ENCODE peak calls at places on chromosome 2, in nine cellular contexts. One of them, this sample, is unnamed.

GRCh38 chr2:236613607-236614006 is 44.0 kb downstream of the ACKR3 start:
- DNase-seq in BE2C: no peak
- DNase-seq in left ventricle myocardium inferior: no peak
- DNase-seq in K562: no peak
- DNase-seq in psoas muscle: no peak
- DNase-seq in adipocyte: no peak
- DNase-seq in neuronal stem cell: no peak
- DNase-seq in neural progenitor cell: no peak
- DNase-seq in body of pancreas: no peak
- DNase-seq in this sample: no peak

GRCh38 chr2:230868151-230868946 is 3.6 kb downstream of the ITM2C start:
- DNase-seq in BE2C: peak; percentile 43
- DNase-seq in left ventricle myocardium inferior: no peak
- DNase-seq in K562: no peak
- DNase-seq in psoas muscle: no peak
- DNase-seq in adipocyte: no peak
- DNase-seq in neuronal stem cell: no peak
- DNase-seq in neural progenitor cell: peak; percentile 48
- DNase-seq in body of pancreas: no peak
- DNase-seq in this sample: no peak

GRCh38 chr2:20443276-20443920 is 3.5 kb upstream of the RHOB start:
- DNase-seq in BE2C: no peak
- DNase-seq in left ventricle myocardium inferior: no peak
- DNase-seq in K562: peak; percentile 34
- DNase-seq in psoas muscle: no peak
- DNase-seq in adipocyte: peak; percentile 82
- DNase-seq in neuronal stem cell: peak; percentile 44
- DNase-seq in neural progenitor cell: peak; percentile 63
- DNase-seq in body of pancreas: peak; percentile 82
- DNase-seq in this sample: peak; percentile 61

GRCh38 chr2:96977631-96978195 is 8.7 kb downstream of the FAM178B start:
- DNase-seq in BE2C: no peak
- DNase-seq in left ventricle myocardium inferior: no peak
- DNase-seq in K562: no peak
- DNase-seq in psoas muscle: no peak
- DNase-seq in adipocyte: peak; percentile 48
- DNase-seq in neuronal stem cell: no peak
- DNase-seq in neural progenitor cell: peak; percentile 24
- DNase-seq in body of pancreas: no peak
- DNase-seq in this sample: no peak

GRCh38 chr2:197889041-197889440 is 84.6 kb downstream of the PLCL1 start:
- DNase-seq in BE2C: no peak
- DNase-seq in left ventricle myocardium inferior: no peak
- DNase-seq in K562: peak; percentile 50
- DNase-seq in psoas muscle: no peak
- DNase-seq in adipocyte: peak; percentile 75
- DNase-seq in neuronal stem cell: no peak
- DNase-seq in neural progenitor cell: peak; percentile 49
- DNase-seq in body of pancreas: peak; percentile 33
- DNase-seq in this sample: no peak

GRCh38 chr2:39216495-39217191 is 27.1 kb downstream of the CDKL4 start:
- DNase-seq in BE2C: no peak
- DNase-seq in left ventricle myocardium inferior: no peak
- DNase-seq in K562: no peak
- DNase-seq in psoas muscle: no peak
- DNase-seq in adipocyte: no peak
- DNase-seq in neuronal stem cell: no peak
- DNase-seq in neural progenitor cell: no peak
- DNase-seq in body of pancreas: peak; percentile 12
- DNase-seq in this sample: peak; percentile 67

GRCh38 chr2:105734762-105735538 is 9.8 kb upstream of the NCK2 start:
- DNase-seq in BE2C: no peak
- DNase-seq in left ventricle myocardium inferior: no peak
- DNase-seq in K562: no peak
- DNase-seq in psoas muscle: no peak
- DNase-seq in adipocyte: peak; percentile 12
- DNase-seq in neuronal stem cell: no peak
- DNase-seq in neural progenitor cell: no peak
- DNase-seq in body of pancreas: no peak
- DNase-seq in this sample: no peak

GRCh38 chr2:227038550-227039189 is 125.3 kb downstream of the COL4A4 start:
- DNase-seq in BE2C: no peak
- DNase-seq in left ventricle myocardium inferior: no peak
- DNase-seq in K562: no peak
- DNase-seq in psoas muscle: no peak
- DNase-seq in adipocyte: no peak
- DNase-seq in neuronal stem cell: no peak
- DNase-seq in neural progenitor cell: no peak
- DNase-seq in body of pancreas: peak; percentile 25
- DNase-seq in this sample: peak; percentile 3

GRCh38 chr2:75047189-75047812 is 88.9 kb downstream of the POLE4 start:
- DNase-seq in BE2C: no peak
- DNase-seq in left ventricle myocardium inferior: no peak
- DNase-seq in K562: no peak
- DNase-seq in psoas muscle: no peak
- DNase-seq in adipocyte: peak; percentile 49
- DNase-seq in neuronal stem cell: no peak
- DNase-seq in neural progenitor cell: no peak
- DNase-seq in body of pancreas: no peak
- DNase-seq in this sample: no peak

GRCh38 chr2:163888591-163888990 is 152.8 kb upstream of the FIGN start:
- DNase-seq in BE2C: no peak
- DNase-seq in left ventricle myocardium inferior: no peak
- DNase-seq in K562: no peak
- DNase-seq in psoas muscle: no peak
- DNase-seq in adipocyte: no peak
- DNase-seq in neuronal stem cell: no peak
- DNase-seq in neural progenitor cell: no peak
- DNase-seq in body of pancreas: no peak
- DNase-seq in this sample: no peak

GRCh38 chr2:160305081-160305750 is 105.1 kb upstream of the ITGB6 start:
- DNase-seq in BE2C: no peak
- DNase-seq in left ventricle myocardium inferior: no peak
- DNase-seq in K562: no peak
- DNase-seq in psoas muscle: no peak
- DNase-seq in adipocyte: peak; percentile 54
- DNase-seq in neuronal stem cell: no peak
- DNase-seq in neural progenitor cell: no peak
- DNase-seq in body of pancreas: no peak
- DNase-seq in this sample: no peak

GRCh38 chr2:24469148-24469547 is 21.9 kb upstream of the NCOA1 start:
- DNase-seq in BE2C: no peak
- DNase-seq in left ventricle myocardium inferior: no peak
- DNase-seq in K562: no peak
- DNase-seq in psoas muscle: no peak
- DNase-seq in adipocyte: no peak
- DNase-seq in neuronal stem cell: no peak
- DNase-seq in neural progenitor cell: no peak
- DNase-seq in body of pancreas: no peak
- DNase-seq in this sample: no peak

GRCh38 chr2:45248214-45248613 is 239.0 kb upstream of the SIX2 start:
- DNase-seq in BE2C: no peak
- DNase-seq in left ventricle myocardium inferior: no peak
- DNase-seq in K562: no peak
- DNase-seq in psoas muscle: no peak
- DNase-seq in adipocyte: no peak
- DNase-seq in neuronal stem cell: no peak
- DNase-seq in neural progenitor cell: no peak
- DNase-seq in body of pancreas: no peak
- DNase-seq in this sample: no peak

GRCh38 chr2:225428360-225428759 is 28.9 kb downstream of the NYAP2 start:
- DNase-seq in BE2C: no peak
- DNase-seq in left ventricle myocardium inferior: no peak
- DNase-seq in K562: no peak
- DNase-seq in psoas muscle: no peak
- DNase-seq in adipocyte: no peak
- DNase-seq in neuronal stem cell: no peak
- DNase-seq in neural progenitor cell: no peak
- DNase-seq in body of pancreas: no peak
- DNase-seq in this sample: no peak

GRCh38 chr2:216490061-216490460 is 8.6 kb upstream of the RPL37A start:
- DNase-seq in BE2C: no peak
- DNase-seq in left ventricle myocardium inferior: no peak
- DNase-seq in K562: no peak
- DNase-seq in psoas muscle: no peak
- DNase-seq in adipocyte: peak; percentile 79
- DNase-seq in neuronal stem cell: no peak
- DNase-seq in neural progenitor cell: no peak
- DNase-seq in body of pancreas: no peak
- DNase-seq in this sample: no peak

GRCh38 chr2:177772529-177772928 is 300.0 kb downstream of the PDE11A start:
- DNase-seq in BE2C: peak; percentile 10
- DNase-seq in left ventricle myocardium inferior: no peak
- DNase-seq in K562: peak; percentile 25
- DNase-seq in psoas muscle: no peak
- DNase-seq in adipocyte: peak; percentile 71
- DNase-seq in neuronal stem cell: no peak
- DNase-seq in neural progenitor cell: peak; percentile 39
- DNase-seq in body of pancreas: no peak
- DNase-seq in this sample: peak; percentile 33

GRCh38 chr2:171411791-171412483 is 21.9 kb downstream of the METTL8 start:
- DNase-seq in BE2C: no peak
- DNase-seq in left ventricle myocardium inferior: no peak
- DNase-seq in K562: no peak
- DNase-seq in psoas muscle: no peak
- DNase-seq in adipocyte: no peak
- DNase-seq in neuronal stem cell: no peak
- DNase-seq in neural progenitor cell: no peak
- DNase-seq in body of pancreas: no peak
- DNase-seq in this sample: no peak

GRCh38 chr2:213934560-213934959 is 476.3 kb upstream of the VWC2L start:
- DNase-seq in BE2C: peak; percentile 23
- DNase-seq in left ventricle myocardium inferior: no peak
- DNase-seq in K562: peak; percentile 2
- DNase-seq in psoas muscle: no peak
- DNase-seq in adipocyte: peak; percentile 15
- DNase-seq in neuronal stem cell: no peak
- DNase-seq in neural progenitor cell: peak; percentile 18
- DNase-seq in body of pancreas: no peak
- DNase-seq in this sample: no peak

GRCh38 chr2:241958818-241959545 is 89.5 kb downstream of the RTP5 start:
- DNase-seq in BE2C: no peak
- DNase-seq in left ventricle myocardium inferior: no peak
- DNase-seq in K562: no peak
- DNase-seq in psoas muscle: no peak
- DNase-seq in adipocyte: no peak
- DNase-seq in neuronal stem cell: no peak
- DNase-seq in neural progenitor cell: no peak
- DNase-seq in body of pancreas: no peak
- DNase-seq in this sample: no peak

GRCh38 chr2:219254590-219255219 is 987 bp upstream of the TUBA4A start:
- DNase-seq in BE2C: no peak
- DNase-seq in left ventricle myocardium inferior: no peak
- DNase-seq in K562: no peak
- DNase-seq in psoas muscle: no peak
- DNase-seq in adipocyte: no peak
- DNase-seq in neuronal stem cell: no peak
- DNase-seq in neural progenitor cell: no peak
- DNase-seq in body of pancreas: no peak
- DNase-seq in this sample: no peak

GRCh38 chr2:239721531-239721930 is 303.6 kb downstream of the NDUFA10 start:
- DNase-seq in BE2C: no peak
- DNase-seq in left ventricle myocardium inferior: no peak
- DNase-seq in K562: no peak
- DNase-seq in psoas muscle: no peak
- DNase-seq in adipocyte: no peak
- DNase-seq in neuronal stem cell: no peak
- DNase-seq in neural progenitor cell: no peak
- DNase-seq in body of pancreas: no peak
- DNase-seq in this sample: peak; percentile 7

GRCh38 chr2:148680462-148680861 is 35.9 kb downstream of the EPC2 start:
- DNase-seq in BE2C: no peak
- DNase-seq in left ventricle myocardium inferior: no peak
- DNase-seq in K562: no peak
- DNase-seq in psoas muscle: no peak
- DNase-seq in adipocyte: no peak
- DNase-seq in neuronal stem cell: no peak
- DNase-seq in neural progenitor cell: no peak
- DNase-seq in body of pancreas: no peak
- DNase-seq in this sample: no peak
- H3K9me3 ChIP-seq in BE2C: no peaks in the 10 kb centered on the region
- H3K9me3 ChIP-seq in left ventricle myocardium inferior: peaks cover 5% of the 10 kb centered on the region
- H3K9me3 ChIP-seq in K562: no peaks in the 10 kb centered on the region
- H3K9me3 ChIP-seq in psoas muscle: no peaks in the 10 kb centered on the region
- H3K9me3 ChIP-seq in adipocyte: no peaks in the 10 kb centered on the region
- H3K9me3 ChIP-seq in neuronal stem cell: no peaks in the 10 kb centered on the region
- H3K9me3 ChIP-seq in neural progenitor cell: no peaks in the 10 kb centered on the region
- H3K9me3 ChIP-seq in body of pancreas: no peaks in the 10 kb centered on the region
- H3K9me3 ChIP-seq in this sample: no peaks in the 10 kb centered on the region

GRCh38 chr2:86556508-86556907 is 6.7 kb downstream of the CHMP3 start:
- DNase-seq in BE2C: no peak
- DNase-seq in left ventricle myocardium inferior: no peak
- DNase-seq in K562: no peak
- DNase-seq in psoas muscle: no peak
- DNase-seq in adipocyte: no peak
- DNase-seq in neuronal stem cell: no peak
- DNase-seq in neural progenitor cell: no peak
- DNase-seq in body of pancreas: no peak
- DNase-seq in this sample: peak; percentile 77

DNA sequence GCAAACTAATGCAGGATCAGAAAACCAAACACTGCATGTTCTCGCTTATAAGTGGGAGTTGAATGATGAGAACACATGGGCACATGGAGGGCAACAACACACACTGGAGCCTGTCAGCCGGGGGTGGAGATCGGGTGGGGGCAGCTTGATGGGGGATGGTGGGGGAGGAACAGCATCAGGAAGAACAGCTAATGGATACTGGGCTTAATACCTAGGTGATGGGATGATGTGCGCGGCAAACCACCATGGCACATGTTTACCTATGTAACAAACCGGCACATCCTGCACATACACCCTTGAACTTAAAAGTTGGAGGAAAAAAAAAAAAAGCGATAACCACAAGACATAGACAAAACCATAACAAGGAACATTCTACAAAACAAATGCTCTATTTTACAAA is 10.4 kb downstream of the CHMP3 start:
- DNase-seq in BE2C: no peak
- DNase-seq in left ventricle myocardium inferior: no peak
- DNase-seq in K562: no peak
- DNase-seq in psoas muscle: no peak
- DNase-seq in adipocyte: no peak
- DNase-seq in neuronal stem cell: no peak
- DNase-seq in neural progenitor cell: no peak
- DNase-seq in body of pancreas: no peak
- DNase-seq in this sample: no peak
- H3K9me3 ChIP-seq in BE2C: no peaks in the 10 kb centered on the region
- H3K9me3 ChIP-seq in left ventricle myocardium inferior: peaks cover 8% of the 10 kb centered on the region
- H3K9me3 ChIP-seq in K562: peaks cover 3% of the 10 kb centered on the region
- H3K9me3 ChIP-seq in psoas muscle: no peaks in the 10 kb centered on the region
- H3K9me3 ChIP-seq in adipocyte: no peaks in the 10 kb centered on the region
- H3K9me3 ChIP-seq in neuronal stem cell: no peaks in the 10 kb centered on the region
- H3K9me3 ChIP-seq in neural progenitor cell: peaks cover 9% of the 10 kb centered on the region
- H3K9me3 ChIP-seq in body of pancreas: peaks cover 15% of the 10 kb centered on the region
- H3K9me3 ChIP-seq in this sample: peaks cover 18% of the 10 kb centered on the region

GRCh38 chr2:196131384-196131861 is 40.0 kb downstream of the STK17B start:
- DNase-seq in BE2C: peak; percentile 73
- DNase-seq in left ventricle myocardium inferior: no peak
- DNase-seq in K562: peak; percentile 50
- DNase-seq in psoas muscle: peak; percentile 29
- DNase-seq in adipocyte: peak; percentile 45
- DNase-seq in neuronal stem cell: no peak
- DNase-seq in neural progenitor cell: peak; percentile 24
- DNase-seq in body of pancreas: peak; percentile 59
- DNase-seq in this sample: peak; percentile 72
- H3K9me3 ChIP-seq in BE2C: no peaks in the 10 kb centered on the region
- H3K9me3 ChIP-seq in left ventricle myocardium inferior: peaks cover 68% of the 10 kb centered on the region
- H3K9me3 ChIP-seq in K562: no peaks in the 10 kb centered on the region
- H3K9me3 ChIP-seq in psoas muscle: peaks cover 34% of the 10 kb centered on the region
- H3K9me3 ChIP-seq in adipocyte: peaks cover 36% of the 10 kb centered on the region
- H3K9me3 ChIP-seq in neuronal stem cell: peaks cover 23% of the 10 kb centered on the region
- H3K9me3 ChIP-seq in neural progenitor cell: peaks cover 5% of the 10 kb centered on the region
- H3K9me3 ChIP-seq in body of pancreas: peaks cover 44% of the 10 kb centered on the region
- H3K9me3 ChIP-seq in this sample: peaks cover 42% of the 10 kb centered on the region

GRCh38 chr2:22883054-22883453 is 501.9 kb upstream of the KLHL29 start:
- DNase-seq in BE2C: no peak
- DNase-seq in left ventricle myocardium inferior: no peak
- DNase-seq in K562: no peak
- DNase-seq in psoas muscle: no peak
- DNase-seq in adipocyte: no peak
- DNase-seq in neuronal stem cell: no peak
- DNase-seq in neural progenitor cell: no peak
- DNase-seq in body of pancreas: no peak
- DNase-seq in this sample: no peak
- H3K9me3 ChIP-seq in BE2C: no peaks in the 10 kb centered on the region
- H3K9me3 ChIP-seq in left ventricle myocardium inferior: no peaks in the 10 kb centered on the region
- H3K9me3 ChIP-seq in K562: no peaks in the 10 kb centered on the region
- H3K9me3 ChIP-seq in psoas muscle: no peaks in the 10 kb centered on the region
- H3K9me3 ChIP-seq in adipocyte: no peaks in the 10 kb centered on the region
- H3K9me3 ChIP-seq in neuronal stem cell: no peaks in the 10 kb centered on the region
- H3K9me3 ChIP-seq in neural progenitor cell: no peaks in the 10 kb centered on the region
- H3K9me3 ChIP-seq in body of pancreas: no peaks in the 10 kb centered on the region
- H3K9me3 ChIP-seq in this sample: no peaks in the 10 kb centered on the region

This sample was measured in Caco-2.